ENCODE peak calls at places on chromosomes 6 and 20, in eight cellular contexts. J, O, V, P, I, L, Y and Q are unnamed samples.
A peak's percentile ranks its signal among the peaks of the same experiment; 100 is the strongest.

GRCh38 chr20:25361287-25361683 is 29.4 kb downstream of the ABHD12 start:
- DNase-seq in L (no peak), Y (peak; percentile 20), O (no peak), I (no peak), P (no peak), V (no peak), J (no peak), Q (no peak)

GRCh38 chr6:400815-401214 is 9.3 kb downstream of the IRF4 start:
- DNase-seq in V (no peak), O (no peak), P (no peak), L (no peak), I (no peak), J (no peak), Y (no peak), Q (no peak)

GRCh38 chr20:38127011-38127621 is 38.0 kb downstream of the TGM2 start:
- DNase-seq in V (peak; percentile 54), L (peak; percentile 69), O (peak; percentile 86), I (peak; percentile 85), P (no peak), Y (peak; percentile 86), J (peak; percentile 30), Q (no peak)

GRCh38 chr6:82138075-82138791 is 109.3 kb downstream of the IBTK start:
- DNase-seq in Y (no peak), I (no peak), P (no peak), L (no peak), O (no peak), J (no peak), V (no peak), Q (no peak)

GRCh38 chr6:3601570-3601969 is 144.7 kb upstream of the SLC22A23 start:
- DNase-seq in V (no peak), O (no peak), P (no peak), Y (no peak), I (no peak), J (no peak), L (no peak), Q (no peak)

GRCh38 chr6:167934426-167934864 is 63.0 kb upstream of the KIF25 start:
- DNase-seq in J (no peak), O (no peak), I (no peak), P (no peak), Y (peak; percentile 25), V (peak; percentile 58), L (no peak), Q (no peak)

GRCh38 chr6:85362652-85363310 is 87.1 kb upstream of the NT5E start:
- DNase-seq in L (no peak), J (no peak), I (peak; percentile 51), O (no peak), V (no peak), Y (no peak), P (no peak), Q (no peak)

GRCh38 chr6:94005835-94006234 is 586.5 kb upstream of the EPHA7 start:
- DNase-seq in J (no peak), V (no peak), Y (no peak), L (no peak), I (no peak), O (no peak), P (no peak), Q (no peak)

GRCh38 chr20:48538856-48539255 is 288.9 kb downstream of the PREX1 start:
- DNase-seq in Y (no peak), V (no peak), I (no peak), L (no peak), O (no peak), J (no peak), P (no peak), Q (no peak)

GRCh38 chr20:44071526-44072111 is 115.4 kb downstream of the JPH2 start:
- DNase-seq in V (no peak), Y (no peak), P (no peak), O (no peak), I (no peak), J (no peak), L (peak; percentile 5), Q (no peak)

GRCh38 chr6:10526156-10526555 is 5.0 kb downstream of the GCNT2 start:
- DNase-seq in V (no peak), P (no peak), J (no peak), Y (no peak), L (no peak), O (no peak), I (no peak), Q (no peak)

GRCh38 chr20:37539956-37540455 is 12.3 kb upstream of the BLCAP start:
- DNase-seq in P (no peak), V (no peak), Y (no peak), I (no peak), J (no peak), O (peak; percentile 38), L (no peak), Q (no peak)

GRCh38 chr6:33272358-33273128 is 668 bp downstream of the RPS18 start:
- DNase-seq in O (no peak), L (no peak), J (no peak), V (no peak), I (no peak), Y (no peak), P (no peak), Q (no peak)

GRCh38 chr6:170245233-170245992 is 45.5 kb downstream of the DLL1 start:
- DNase-seq in V (no peak), O (no peak), J (no peak), P (no peak), L (no peak), Y (no peak), I (no peak), Q (no peak)

GRCh38 chr6:106883808-106884262 is 90.7 kb downstream of the CD24 start:
- DNase-seq in O (peak; percentile 72), P (no peak), Y (no peak), V (peak; percentile 28), L (no peak), I (no peak), J (no peak), Q (no peak)

GRCh38 chr20:15628954-15629353 is 944.3 kb downstream of the KIF16B start:
- DNase-seq in V (no peak), J (no peak), Y (no peak), P (no peak), L (no peak), I (no peak), O (no peak), Q (no peak)

GRCh38 chr20:38453941-38454340 is 18.7 kb upstream of the RALGAPB start:
- DNase-seq in L (no peak), J (no peak), Y (no peak), I (no peak), V (no peak), P (no peak), O (no peak), Q (no peak)

GRCh38 chr20:25039697-25040437 is 18.1 kb downstream of the ACSS1 start:
- DNase-seq in I (peak; percentile 49), O (no peak), J (peak; percentile 82), V (peak; percentile 61), L (peak; percentile 94), P (no peak), Y (peak; percentile 96), Q (no peak)

DNA sequence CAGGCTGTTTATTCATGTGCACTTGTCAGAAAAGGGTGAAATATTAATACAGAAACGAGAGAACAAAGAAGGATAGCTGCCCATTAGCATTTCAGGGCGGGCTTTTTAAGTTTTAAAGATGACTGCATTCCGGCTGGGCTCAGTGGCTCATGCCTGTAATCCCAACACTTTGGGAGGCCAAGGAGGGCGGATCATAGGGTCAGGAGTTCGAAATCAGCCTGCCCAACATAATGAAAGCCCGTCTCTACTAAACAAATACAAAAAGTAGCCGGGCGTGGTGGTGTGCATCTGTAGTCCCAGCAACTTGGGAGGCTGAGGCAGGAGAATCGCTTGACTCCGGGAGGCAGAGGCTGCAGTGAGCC is 130.5 kb downstream of the HFE start:
- DNase-seq in V (no peak), I (peak; percentile 55), L (no peak), Y (peak; percentile 30), P (no peak), O (peak; percentile 66), J (no peak), Q (peak; percentile 69)
- H3K4me1 ChIP-seq in V (peaks cover under 1% of the 10 kb centered on the region), I (peaks cover 18% of the 10 kb centered on the region), L (peaks cover 8% of the 10 kb centered on the region), Y (peaks cover 12% of the 10 kb centered on the region), P (peaks cover 27% of the 10 kb centered on the region), O (peaks cover 23% of the 10 kb centered on the region), J (peaks cover 6% of the 10 kb centered on the region), Q (peaks cover 10% of the 10 kb centered on the region)

GRCh38 chr20:63254237-63254535 is at the start of gene NKAIN4:
- DNase-seq in J (no peak), V (no peak), Y (no peak), O (no peak), L (no peak), P (no peak), I (no peak), Q (no peak)
- H3K4me3 ChIP-seq in J (no peak within 1 kb of the TSS), V (peak within 1 kb of the TSS; percentile 29), Y (peak within 1 kb of the TSS; percentile 4), O (no peak within 1 kb of the TSS), L (peak within 1 kb of the TSS; percentile 35), P (no peak within 1 kb of the TSS), I (no peak within 1 kb of the TSS), Q (no peak within 1 kb of the TSS)

GRCh38 chr6:144646066-144646800 is 361.1 kb downstream of the UTRN start:
- DNase-seq in J (no peak), L (no peak), I (peak; percentile 49), V (no peak), Y (no peak), O (no peak), P (no peak), Q (peak; percentile 97)

GRCh38 chr6:144644776-144645175 is 359.6 kb downstream of the UTRN start:
- DNase-seq in Y (peak; percentile 85), P (no peak), J (no peak), O (no peak), L (no peak), I (no peak), V (no peak), Q (peak; percentile 69)

GRCh38 chr6:144647971-144648651 is 363.0 kb downstream of the UTRN start:
- DNase-seq in L (no peak), J (no peak), Y (no peak), V (no peak), O (no peak), I (peak; percentile 34), P (no peak), Q (no peak)

GRCh38 chr6:144649085-144649484 is 363.9 kb downstream of the UTRN start:
- DNase-seq in P (no peak), O (no peak), J (no peak), V (no peak), L (no peak), Y (no peak), I (no peak), Q (no peak)

GRCh38 chr6:144647406-144647964 is 362.4 kb downstream of the UTRN start:
- DNase-seq in Y (peak; percentile 83), O (peak; percentile 20), I (no peak), J (no peak), L (no peak), V (peak; percentile 32), P (no peak), Q (peak; percentile 97)
- H3K36me3 ChIP-seq in Y (no peaks in the 10 kb centered on the region), O (no peaks in the 10 kb centered on the region), I (no peaks in the 10 kb centered on the region), J (no peaks in the 10 kb centered on the region), L (no peaks in the 10 kb centered on the region), V (no peaks in the 10 kb centered on the region), P (no peaks in the 10 kb centered on the region), Q (no peaks in the 10 kb centered on the region)

DNA sequence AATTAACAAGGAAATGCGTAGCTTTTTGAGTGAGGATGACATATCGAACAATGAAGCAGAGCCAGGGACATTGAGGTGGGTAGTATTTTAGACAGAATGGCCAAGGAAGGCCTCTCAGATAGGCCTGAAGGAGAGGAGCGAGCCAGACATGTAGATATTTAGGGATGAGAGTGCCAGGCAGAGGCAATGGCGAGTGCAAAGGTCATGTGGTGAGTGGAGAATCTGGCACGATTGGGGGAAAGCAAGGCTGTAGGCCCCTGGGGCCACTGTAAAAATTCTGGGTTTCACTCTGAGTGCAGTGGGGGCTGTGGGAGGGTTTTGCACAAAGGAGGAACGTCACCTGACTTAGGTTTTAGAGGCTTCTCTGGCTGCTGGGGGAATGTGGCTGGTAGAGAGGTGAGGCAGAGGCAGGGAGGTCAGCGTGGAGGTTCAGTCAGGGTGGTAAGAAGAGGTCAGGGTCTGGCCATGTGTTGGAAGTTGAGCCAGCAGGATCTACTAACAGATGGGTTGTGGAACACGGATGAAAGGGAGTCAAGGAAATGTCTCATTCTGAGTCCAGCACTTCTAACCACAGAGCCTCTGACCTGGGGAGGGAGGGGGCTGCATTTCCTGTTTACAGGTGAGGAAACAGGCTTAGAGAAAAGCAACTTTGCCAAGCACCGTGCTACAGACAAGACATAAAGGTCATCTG is 11.3 kb downstream of the SIRPA start:
- DNase-seq in J (no peak), V (no peak), I (no peak), Y (no peak), O (no peak), L (no peak), P (no peak), Q (no peak)
- H3K4me1 ChIP-seq in J (no peaks in the 10 kb centered on the region), V (no peaks in the 10 kb centered on the region), I (peaks cover 17% of the 10 kb centered on the region), Y (peaks cover 1% of the 10 kb centered on the region), O (no peaks in the 10 kb centered on the region), L (peaks cover 18% of the 10 kb centered on the region), P (no peaks in the 10 kb centered on the region), Q (no peaks in the 10 kb centered on the region)